ENCODE peak calls at places on chromosomes 6 and 20, in ten cellular contexts. R is uterus; Q is GM06990; E is AG09309; C is GM23248; D is effector memory CD4-positive, alpha-beta T cell; T is fibroblast of lung; B is lung; H is mucosa of descending colon; Y is iPS DF 6.9. V is an unnamed sample.

GRCh38 chr6:7914991-7915789 is 4.6 kb upstream of the TXNDC5 start:
- DNase-seq in R (peak; percentile 27), Q (no peak), E (peak; percentile 61), C (peak; percentile 99), D (no peak), T (peak; percentile 15), B (no peak), H (no peak), Y (no peak), V (peak; percentile 71)

GRCh38 chr20:23024701-23025100 is 10.4 kb upstream of the SSTR4 start:
- DNase-seq in R (no peak), Q (no peak), E (no peak), C (no peak), D (no peak), T (no peak), B (no peak), H (no peak), Y (no peak), V (no peak)

GRCh38 chr6:157859775-157860504 is 36.9 kb downstream of the SNX9 start:
- DNase-seq in R (no peak), Q (no peak), E (no peak), C (no peak), D (no peak), T (no peak), B (no peak), H (no peak), Y (no peak), V (no peak)

GRCh38 chr6:145929037-145929633 is 35.0 kb downstream of the SHPRH start:
- DNase-seq in R (no peak), Q (no peak), E (peak; percentile 14), C (peak; percentile 60), D (no peak), T (peak; percentile 31), B (no peak), H (no peak), Y (peak; percentile 4), V (no peak)

GRCh38 chr20:43985121-43985520 is 70.5 kb downstream of the TOX2 start:
- DNase-seq in R (no peak), Q (no peak), E (no peak), C (no peak), D (no peak), T (no peak), B (no peak), H (peak; percentile 48), Y (no peak), V (no peak)

GRCh38 chr6:12150812-12151432 is 138.8 kb downstream of the HIVEP1 start:
- DNase-seq in R (no peak), Q (no peak), E (no peak), C (peak; percentile 25), D (no peak), T (peak; percentile 18), B (no peak), H (peak; percentile 64), Y (no peak), V (no peak)

GRCh38 chr6:104943781-104944180 is 13.1 kb upstream of the LIN28B start:
- DNase-seq in R (no peak), Q (no peak), E (no peak), C (peak; percentile 47), D (no peak), T (peak; percentile 21), B (no peak), H (no peak), Y (no peak), V (no peak)

GRCh38 chr6:82488403-82488802 is 124.8 kb downstream of the TPBG start:
- DNase-seq in R (no peak), Q (no peak), E (no peak), C (no peak), D (no peak), T (no peak), B (no peak), H (no peak), Y (no peak), V (no peak)

GRCh38 chr6:133921249-133921859 is 31.7 kb upstream of the TBPL1 start:
- DNase-seq in R (peak; percentile 80), Q (peak; percentile 34), E (peak; percentile 38), C (peak; percentile 85), D (peak; percentile 41), T (peak; percentile 54), B (peak; percentile 76), H (peak; percentile 79), Y (peak; percentile 47), V (peak; percentile 71)

GRCh38 chr6:104218132-104218531 is 641.6 kb downstream of the HACE1 start:
- DNase-seq in R (no peak), Q (no peak), E (no peak), C (no peak), D (no peak), T (no peak), B (no peak), H (no peak), Y (no peak), V (no peak)

GRCh38 chr6:41680182-41680965 is 42.1 kb downstream of the MDFI start:
- DNase-seq in R (no peak), Q (no peak), E (no peak), C (no peak), D (no peak), T (no peak), B (no peak), H (no peak), Y (no peak), V (peak; percentile 42)

GRCh38 chr6:79631800-79632172 is 657 bp downstream of the SH3BGRL2 start:
- DNase-seq in R (no peak), Q (no peak), E (no peak), C (peak; percentile 10), D (no peak), T (no peak), B (no peak), H (no peak), Y (no peak), V (no peak)

GRCh38 chr6:45599053-45599452 is 221.3 kb upstream of the SUPT3H start:
- DNase-seq in R (no peak), Q (no peak), E (no peak), C (peak; percentile 32), D (no peak), T (no peak), B (no peak), H (no peak), Y (no peak), V (no peak)

GRCh38 chr6:46050845-46051405 is 35.3 kb upstream of the CLIC5 start:
- DNase-seq in R (no peak), Q (no peak), E (no peak), C (no peak), D (no peak), T (no peak), B (no peak), H (no peak), Y (no peak), V (no peak)

GRCh38 chr6:130134594-130134993 is 88.2 kb downstream of the SAMD3 start:
- DNase-seq in R (no peak), Q (no peak), E (no peak), C (no peak), D (no peak), T (no peak), B (no peak), H (no peak), Y (no peak), V (no peak)

GRCh38 chr20:19013907-19014306 is 198.5 kb upstream of the SLC24A3 start:
- DNase-seq in R (no peak), Q (no peak), E (no peak), C (no peak), D (no peak), T (no peak), B (no peak), H (no peak), Y (no peak), V (no peak)

GRCh38 chr20:46698788-46699187 is 9.5 kb upstream of the TP53RK start:
- DNase-seq in R (no peak), Q (no peak), E (no peak), C (peak; percentile 31), D (no peak), T (no peak), B (no peak), H (no peak), Y (no peak), V (no peak)

GRCh38 chr20:63972312-63973159 is 2.8 kb upstream of the ZNF512B start:
- DNase-seq in R (no peak), Q (peak; percentile 3), E (no peak), C (no peak), D (no peak), T (no peak), B (no peak), H (peak; percentile 21), Y (no peak), V (peak; percentile 60)
- H3K4me3 ChIP-seq in R (no peak overlapping the region), Q (no peak overlapping the region), E (no peak overlapping the region), C (no peak overlapping the region), D (no peak overlapping the region), T (no peak overlapping the region), B (no peak overlapping the region), H (no peak overlapping the region), Y (no peak overlapping the region), V (no peak overlapping the region)

GRCh38 chr20:50320005-50320909 is 129.6 kb downstream of the CEBPB start:
- DNase-seq in R (no peak), Q (no peak), E (no peak), C (no peak), D (no peak), T (peak; percentile 8), B (no peak), H (no peak), Y (no peak), V (no peak)
- H3K4me3 ChIP-seq in R (peak overlapping the region; percentile 43), Q (no peak overlapping the region), E (peak overlapping the region; percentile 26), C (peak overlapping the region; percentile 49), D (no peak overlapping the region), T (peak overlapping the region; percentile 31), B (no peak overlapping the region), H (no peak overlapping the region), Y (no peak overlapping the region), V (no peak overlapping the region)

DNA sequence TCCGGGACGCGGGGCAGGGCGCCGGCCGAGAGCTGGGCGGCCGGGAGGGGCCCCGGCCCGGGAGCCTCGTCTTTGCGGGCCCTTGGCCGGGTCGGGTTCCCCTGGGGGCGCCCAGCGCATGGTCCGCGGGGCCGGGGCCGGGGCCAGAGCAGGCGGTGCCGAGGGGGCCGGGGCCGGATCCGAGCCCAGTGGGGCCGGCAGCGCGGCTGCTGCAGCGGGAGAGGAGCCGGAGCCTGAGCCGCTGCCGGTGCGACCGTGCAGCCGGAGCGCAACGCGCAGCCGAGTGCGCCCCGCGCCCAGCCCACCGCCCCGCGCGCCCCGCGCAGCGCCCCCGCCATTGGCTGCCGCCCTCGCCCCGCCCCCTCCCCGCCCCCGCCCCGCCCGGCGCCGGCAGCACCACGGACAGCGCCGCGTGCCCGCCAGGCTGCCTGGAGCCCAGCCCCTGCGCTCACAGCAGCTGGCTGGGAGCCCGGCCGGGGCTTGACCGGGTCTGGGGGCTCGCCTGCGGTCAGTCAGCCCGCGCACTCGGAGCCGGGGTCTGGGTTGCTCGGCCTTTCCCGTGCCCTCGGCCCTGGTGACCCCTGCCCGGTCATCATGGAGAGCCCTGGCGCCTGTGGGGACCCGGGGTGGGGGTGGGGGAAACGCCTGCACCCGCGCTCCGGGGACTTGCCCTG is at the start of gene HRH3:
- DNase-seq in R (peak; percentile 27), Q (no peak), E (no peak), C (peak; percentile 52), D (peak; percentile 29), T (peak; percentile 16), B (no peak), H (peak; percentile 68), Y (no peak), V (peak; percentile 54)
- H3K4me3 ChIP-seq in R (no peak within 1 kb of the TSS), Q (no peak within 1 kb of the TSS), E (no peak within 1 kb of the TSS), C (no peak within 1 kb of the TSS), D (no peak within 1 kb of the TSS), T (no peak within 1 kb of the TSS), B (no peak within 1 kb of the TSS), H (no peak within 1 kb of the TSS), Y (peak within 1 kb of the TSS; percentile 34), V (peak within 1 kb of the TSS; percentile 46)

DNA sequence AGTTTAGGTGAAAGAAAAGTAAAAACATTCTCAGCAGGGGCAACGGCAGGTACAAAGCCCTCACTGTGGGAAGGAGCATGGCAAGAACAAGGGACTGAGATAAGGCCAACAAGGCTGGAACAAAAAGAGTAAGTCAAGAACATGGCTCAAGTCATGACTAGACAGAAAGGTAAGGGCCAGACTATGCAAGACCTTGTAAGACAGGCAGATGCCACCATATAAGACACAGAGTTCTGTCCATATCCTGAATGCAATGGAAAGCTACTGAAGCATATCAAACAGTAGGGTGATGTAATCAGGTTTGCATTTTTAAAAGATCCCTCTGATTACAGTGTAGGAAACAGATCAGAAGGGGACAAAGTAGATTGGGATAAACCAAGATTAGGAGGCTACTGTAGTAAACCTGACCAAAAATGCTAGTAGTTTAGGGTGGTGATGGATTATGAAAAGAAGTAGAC is 5.5 kb downstream of the REV3L start:
- DNase-seq in R (no peak), Q (peak; percentile 43), E (no peak), C (peak; percentile 41), D (no peak), T (peak; percentile 26), B (no peak), H (no peak), Y (no peak), V (no peak)
- H3K4me3 ChIP-seq in R (no peak overlapping the region), Q (no peak overlapping the region), E (no peak overlapping the region), C (peak overlapping the region; percentile 37), D (no peak overlapping the region), T (peak overlapping the region; percentile 11), B (no peak overlapping the region), H (no peak overlapping the region), Y (no peak overlapping the region), V (no peak overlapping the region)

V was measured in right cardiac atrium.